ENCODE peak calls at places on chromosomes 16 and 17, in seven cellular contexts. One of them, this sample, is unnamed.

GRCh38 chr17:17561408-17562144 is 29.9 kb downstream of the PEMT start:
- DNase-seq in GM23338: no peak
- DNase-seq in OCI-LY7: no peak
- DNase-seq in CD4-positive, alpha-beta T cell: no peak
- DNase-seq in A673: no peak
- DNase-seq in HCT116: no peak
- DNase-seq in astrocyte: no peak
- DNase-seq in this sample: peak; percentile 55

GRCh38 chr16:66503030-66503429 is 46.9 kb downstream of the TK2 start:
- DNase-seq in GM23338: no peak
- DNase-seq in OCI-LY7: no peak
- DNase-seq in CD4-positive, alpha-beta T cell: peak; percentile 10
- DNase-seq in A673: no peak
- DNase-seq in HCT116: no peak
- DNase-seq in astrocyte: no peak
- DNase-seq in this sample: no peak

GRCh38 chr16:67378642-67379041 is 14.7 kb downstream of the TPPP3 start:
- DNase-seq in GM23338: no peak
- DNase-seq in OCI-LY7: no peak
- DNase-seq in CD4-positive, alpha-beta T cell: no peak
- DNase-seq in A673: no peak
- DNase-seq in HCT116: no peak
- DNase-seq in astrocyte: peak; percentile 35
- DNase-seq in this sample: no peak

GRCh38 chr16:49837673-49838360 is 18.1 kb downstream of the ZNF423 start:
- DNase-seq in GM23338: no peak
- DNase-seq in OCI-LY7: no peak
- DNase-seq in CD4-positive, alpha-beta T cell: no peak
- DNase-seq in A673: no peak
- DNase-seq in HCT116: no peak
- DNase-seq in astrocyte: no peak
- DNase-seq in this sample: no peak

GRCh38 chr17:19705771-19706770 is 10.3 kb downstream of the SLC47A2 start:
- DNase-seq in GM23338: no peak
- DNase-seq in OCI-LY7: no peak
- DNase-seq in CD4-positive, alpha-beta T cell: no peak
- DNase-seq in A673: no peak
- DNase-seq in HCT116: no peak
- DNase-seq in astrocyte: no peak
- DNase-seq in this sample: no peak

GRCh38 chr16:51538707-51539604 is 387.9 kb upstream of the SALL1 start:
- DNase-seq in GM23338: no peak
- DNase-seq in OCI-LY7: no peak
- DNase-seq in CD4-positive, alpha-beta T cell: no peak
- DNase-seq in A673: peak; percentile 95
- DNase-seq in HCT116: no peak
- DNase-seq in astrocyte: peak; percentile 91
- DNase-seq in this sample: no peak

GRCh38 chr17:29593546-29594440 is 861 bp downstream of the ANKRD13B start:
- DNase-seq in GM23338: peak; percentile 94
- DNase-seq in OCI-LY7: peak; percentile 56
- DNase-seq in CD4-positive, alpha-beta T cell: no peak
- DNase-seq in A673: peak; percentile 61
- DNase-seq in HCT116: no peak
- DNase-seq in astrocyte: no peak
- DNase-seq in this sample: no peak

GRCh38 chr16:27230562-27230991 is 27.3 kb downstream of the KDM8 start:
- DNase-seq in GM23338: peak; percentile 19
- DNase-seq in OCI-LY7: no peak
- DNase-seq in CD4-positive, alpha-beta T cell: peak; percentile 79
- DNase-seq in A673: no peak
- DNase-seq in HCT116: no peak
- DNase-seq in astrocyte: no peak
- DNase-seq in this sample: no peak

GRCh38 chr16:65445313-65446260 is 323.7 kb upstream of the CDH11 start:
- DNase-seq in GM23338: no peak
- DNase-seq in OCI-LY7: no peak
- DNase-seq in CD4-positive, alpha-beta T cell: no peak
- DNase-seq in A673: no peak
- DNase-seq in HCT116: no peak
- DNase-seq in astrocyte: peak; percentile 17
- DNase-seq in this sample: no peak

GRCh38 chr16:29744541-29745101 is 1.2 kb downstream of the C16orf54 start:
- DNase-seq in GM23338: peak; percentile 33
- DNase-seq in OCI-LY7: no peak
- DNase-seq in CD4-positive, alpha-beta T cell: no peak
- DNase-seq in A673: no peak
- DNase-seq in HCT116: no peak
- DNase-seq in astrocyte: no peak
- DNase-seq in this sample: no peak

GRCh38 chr17:64343833-64344637 is 46.6 kb downstream of the PECAM1 start:
- DNase-seq in GM23338: peak; percentile 15
- DNase-seq in OCI-LY7: no peak
- DNase-seq in CD4-positive, alpha-beta T cell: no peak
- DNase-seq in A673: peak; percentile 54
- DNase-seq in HCT116: no peak
- DNase-seq in astrocyte: peak; percentile 93
- DNase-seq in this sample: no peak

GRCh38 chr17:27959382-27959709 is 66.2 kb upstream of the LYRM9 start:
- DNase-seq in GM23338: peak; percentile 27
- DNase-seq in OCI-LY7: no peak
- DNase-seq in CD4-positive, alpha-beta T cell: no peak
- DNase-seq in A673: no peak
- DNase-seq in HCT116: no peak
- DNase-seq in astrocyte: no peak
- DNase-seq in this sample: no peak

GRCh38 chr17:27960183-27960589 is 67.0 kb upstream of the LYRM9 start:
- DNase-seq in GM23338: no peak
- DNase-seq in OCI-LY7: no peak
- DNase-seq in CD4-positive, alpha-beta T cell: no peak
- DNase-seq in A673: no peak
- DNase-seq in HCT116: no peak
- DNase-seq in astrocyte: no peak
- DNase-seq in this sample: no peak

GRCh38 chr17:27970587-27970986 is 71.9 kb upstream of the NLK start:
- DNase-seq in GM23338: no peak
- DNase-seq in OCI-LY7: no peak
- DNase-seq in CD4-positive, alpha-beta T cell: no peak
- DNase-seq in A673: no peak
- DNase-seq in HCT116: no peak
- DNase-seq in astrocyte: no peak
- DNase-seq in this sample: no peak

GRCh38 chr17:27968206-27968732 is 74.2 kb upstream of the NLK start:
- DNase-seq in GM23338: no peak
- DNase-seq in OCI-LY7: no peak
- DNase-seq in CD4-positive, alpha-beta T cell: no peak
- DNase-seq in A673: no peak
- DNase-seq in HCT116: no peak
- DNase-seq in astrocyte: no peak
- DNase-seq in this sample: no peak

GRCh38 chr17:27965224-27965623 is 72.1 kb upstream of the LYRM9 start:
- DNase-seq in GM23338: no peak
- DNase-seq in OCI-LY7: no peak
- DNase-seq in CD4-positive, alpha-beta T cell: no peak
- DNase-seq in A673: no peak
- DNase-seq in HCT116: no peak
- DNase-seq in astrocyte: no peak
- DNase-seq in this sample: no peak
- H3K27ac ChIP-seq in GM23338: no peak overlapping the region
- H3K27ac ChIP-seq in OCI-LY7: no peak overlapping the region
- H3K27ac ChIP-seq in CD4-positive, alpha-beta T cell: no peak overlapping the region
- H3K27ac ChIP-seq in A673: no peak overlapping the region
- H3K27ac ChIP-seq in HCT116: no peak overlapping the region
- H3K27ac ChIP-seq in astrocyte: no peak overlapping the region
- H3K27ac ChIP-seq in this sample: no peak overlapping the region

GRCh38 chr17:58382108-58382884 is 30.3 kb upstream of the SUPT4H1 start:
- DNase-seq in GM23338: no peak
- DNase-seq in OCI-LY7: peak; percentile 58
- DNase-seq in CD4-positive, alpha-beta T cell: no peak
- DNase-seq in A673: no peak
- DNase-seq in HCT116: no peak
- DNase-seq in astrocyte: no peak
- DNase-seq in this sample: no peak
- H3K27ac ChIP-seq in GM23338: no peak overlapping the region
- H3K27ac ChIP-seq in OCI-LY7: peak overlapping the region; percentile 22
- H3K27ac ChIP-seq in CD4-positive, alpha-beta T cell: no peak overlapping the region
- H3K27ac ChIP-seq in A673: no peak overlapping the region
- H3K27ac ChIP-seq in HCT116: no peak overlapping the region
- H3K27ac ChIP-seq in astrocyte: no peak overlapping the region
- H3K27ac ChIP-seq in this sample: no peak overlapping the region

GRCh38 chr16:24077292-24077691 is 178.8 kb upstream of the CACNG3 start:
- DNase-seq in GM23338: no peak
- DNase-seq in OCI-LY7: no peak
- DNase-seq in CD4-positive, alpha-beta T cell: no peak
- DNase-seq in A673: no peak
- DNase-seq in HCT116: no peak
- DNase-seq in astrocyte: no peak
- DNase-seq in this sample: no peak
- H3K27ac ChIP-seq in GM23338: no peak overlapping the region
- H3K27ac ChIP-seq in OCI-LY7: no peak overlapping the region
- H3K27ac ChIP-seq in CD4-positive, alpha-beta T cell: no peak overlapping the region
- H3K27ac ChIP-seq in A673: no peak overlapping the region
- H3K27ac ChIP-seq in HCT116: no peak overlapping the region
- H3K27ac ChIP-seq in astrocyte: no peak overlapping the region
- H3K27ac ChIP-seq in this sample: no peak overlapping the region

GRCh38 chr17:40303009-40303657 is 5.8 kb upstream of the RARA start:
- DNase-seq in GM23338: peak; percentile 74
- DNase-seq in OCI-LY7: peak; percentile 60
- DNase-seq in CD4-positive, alpha-beta T cell: no peak
- DNase-seq in A673: peak; percentile 67
- DNase-seq in HCT116: peak; percentile 35
- DNase-seq in astrocyte: peak; percentile 44
- DNase-seq in this sample: no peak
- H3K27ac ChIP-seq in GM23338: no peak overlapping the region
- H3K27ac ChIP-seq in OCI-LY7: no peak overlapping the region
- H3K27ac ChIP-seq in CD4-positive, alpha-beta T cell: no peak overlapping the region
- H3K27ac ChIP-seq in A673: no peak overlapping the region
- H3K27ac ChIP-seq in HCT116: no peak overlapping the region
- H3K27ac ChIP-seq in astrocyte: peak overlapping the region; percentile 73
- H3K27ac ChIP-seq in this sample: no peak overlapping the region

GRCh38 chr17:78804777-78805176 is 22.7 kb upstream of the CYTH1 start:
- DNase-seq in GM23338: no peak
- DNase-seq in OCI-LY7: no peak
- DNase-seq in CD4-positive, alpha-beta T cell: no peak
- DNase-seq in A673: no peak
- DNase-seq in HCT116: no peak
- DNase-seq in astrocyte: no peak
- DNase-seq in this sample: no peak

GRCh38 chr17:78803161-78803845 is 21.2 kb upstream of the CYTH1 start:
- DNase-seq in GM23338: no peak
- DNase-seq in OCI-LY7: no peak
- DNase-seq in CD4-positive, alpha-beta T cell: no peak
- DNase-seq in A673: no peak
- DNase-seq in HCT116: no peak
- DNase-seq in astrocyte: no peak
- DNase-seq in this sample: no peak

GRCh38 chr17:78806451-78806850 is 24.4 kb upstream of the CYTH1 start:
- DNase-seq in GM23338: no peak
- DNase-seq in OCI-LY7: no peak
- DNase-seq in CD4-positive, alpha-beta T cell: no peak
- DNase-seq in A673: peak; percentile 52
- DNase-seq in HCT116: no peak
- DNase-seq in astrocyte: no peak
- DNase-seq in this sample: no peak

GRCh38 chr17:78802459-78802858 is 20.4 kb upstream of the CYTH1 start:
- DNase-seq in GM23338: no peak
- DNase-seq in OCI-LY7: no peak
- DNase-seq in CD4-positive, alpha-beta T cell: no peak
- DNase-seq in A673: no peak
- DNase-seq in HCT116: no peak
- DNase-seq in astrocyte: no peak
- DNase-seq in this sample: no peak

DNA sequence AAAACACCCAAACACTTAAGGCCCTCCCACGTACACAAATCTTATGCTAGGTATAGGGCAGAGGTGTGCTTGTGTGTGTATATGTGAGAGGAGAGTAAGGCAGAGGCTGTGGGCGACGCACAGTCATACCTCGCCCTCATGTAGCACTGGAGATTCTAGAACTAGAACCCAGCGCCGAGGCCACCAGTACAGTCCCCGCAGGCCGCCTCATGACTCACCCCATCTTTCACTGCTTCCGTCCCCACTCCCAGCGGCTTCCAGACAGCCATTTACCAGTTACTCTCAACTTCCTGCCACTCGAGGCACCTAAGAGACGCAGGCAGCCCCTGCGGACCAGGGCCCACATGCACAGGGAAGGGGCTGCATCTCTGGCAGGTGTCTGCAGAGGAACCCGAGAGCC is 23.2 kb upstream of the CYTH1 start:
- DNase-seq in GM23338: no peak
- DNase-seq in OCI-LY7: no peak
- DNase-seq in CD4-positive, alpha-beta T cell: peak; percentile 63
- DNase-seq in A673: peak; percentile 36
- DNase-seq in HCT116: no peak
- DNase-seq in astrocyte: no peak
- DNase-seq in this sample: no peak
- H3K27ac ChIP-seq in GM23338: no peak overlapping the region
- H3K27ac ChIP-seq in OCI-LY7: no peak overlapping the region
- H3K27ac ChIP-seq in CD4-positive, alpha-beta T cell: no peak overlapping the region
- H3K27ac ChIP-seq in A673: peak overlapping the region; percentile 53
- H3K27ac ChIP-seq in HCT116: no peak overlapping the region
- H3K27ac ChIP-seq in astrocyte: no peak overlapping the region
- H3K27ac ChIP-seq in this sample: no peak overlapping the region

This sample was measured in epithelial cell of prostate.